ENCODE peak calls at places on chromosomes 13 and 19, in five cellular contexts. O is GM04504; A is HEK293T; V is pancreas; D is activated CD4-positive, alpha-beta T cell treated with anti-CD3 and anti-CD28 coated beads for 48 hours. C is an unnamed sample.

GRCh38 chr13:114107686-114108081 is 24.7 kb downstream of the RASA3 start:
- DNase-seq in O (no peak), A (no peak), V (no peak), D (no peak), C (no peak)

GRCh38 chr19:30344446-30345425 is 27.4 kb upstream of the ZNF536 start:
- DNase-seq in O (no peak), A (no peak), V (no peak), D (no peak), C (no peak)

GRCh38 chr13:41813426-41813825 is 147.5 kb downstream of the VWA8 start:
- DNase-seq in O (no peak), A (no peak), V (no peak), D (no peak), C (no peak)

GRCh38 chr19:4717191-4717965 is 6.3 kb downstream of the DPP9 start:
- DNase-seq in O (no peak), A (no peak), V (no peak), D (no peak), C (no peak)

GRCh38 chr13:112651750-112652511 is 37.9 kb upstream of the ATP11A start:
- DNase-seq in O (no peak), A (no peak), V (no peak), D (no peak), C (no peak)

GRCh38 chr19:47719047-47719885 is 6.0 kb downstream of the EHD2 start:
- DNase-seq in O (peak), A (no peak), V (peak), D (no peak), C (no peak)

GRCh38 chr13:98785405-98785804 is 32.9 kb upstream of the SLC15A1 start:
- DNase-seq in O (no peak), A (no peak), V (no peak), D (no peak), C (no peak)

GRCh38 chr19:29285878-29286277 is 72.9 kb upstream of the UQCRFS1 start:
- DNase-seq in O (no peak), A (peak), V (no peak), D (no peak), C (peak)

GRCh38 chr19:3670796-3671679 is 29.2 kb downstream of the PIP5K1C start:
- DNase-seq in O (peak), A (no peak), V (no peak), D (peak), C (no peak)

GRCh38 chr19:32677657-32678056 is 2.0 kb downstream of the RGS9BP start:
- DNase-seq in O (no peak), A (no peak), V (no peak), D (no peak), C (no peak)

GRCh38 chr13:42875448-42876269 is 94.3 kb downstream of the FAM216B start:
- DNase-seq in O (no peak), A (peak), V (no peak), D (no peak), C (peak)

GRCh38 chr19:55283548-55284393 is at the start of gene BRSK1:
- DNase-seq in O (peak), A (peak), V (no peak), D (peak), C (peak)

GRCh38 chr19:45477713-45478453 is 10.1 kb downstream of the FOSB start:
- DNase-seq in O (no peak), A (no peak), V (no peak), D (peak), C (no peak)

GRCh38 chr19:18848860-18849661 is 17.3 kb downstream of the UPF1 start:
- DNase-seq in O (peak), A (no peak), V (peak), D (peak), C (no peak)

GRCh38 chr13:62747152-62747551 is 1331.5 kb upstream of the PCDH20 start:
- DNase-seq in O (no peak), A (no peak), V (no peak), D (no peak), C (no peak)

GRCh38 chr19:41597600-41598041 is 21.7 kb downstream of the CEACAM21 start:
- DNase-seq in O (peak), A (peak), V (peak), D (peak), C (peak)

GRCh38 chr19:36986601-36987000 is 70.5 kb downstream of the ZNF568 start:
- DNase-seq in O (no peak), A (no peak), V (no peak), D (no peak), C (no peak)

GRCh38 chr13:51585696-51586095 is 1.4 kb downstream of the WDFY2 start:
- DNase-seq in O (peak), A (no peak), V (no peak), D (peak), C (no peak)

GRCh38 chr19:28319208-28319607 is 893.7 kb downstream of the UQCRFS1 start:
- DNase-seq in O (no peak), A (no peak), V (no peak), D (no peak), C (no peak)

GRCh38 chr19:35719402-35720162 is 1.8 kb downstream of the KMT2B start:
- DNase-seq in O (no peak), A (no peak), V (peak), D (no peak), C (no peak)

GRCh38 chr19:1026189-1027019 is at the start of gene CNN2:
- DNase-seq in O (no peak), A (peak), V (peak), D (peak), C (peak)

GRCh38 chr13:103698000-103698399 is 631.8 kb upstream of the SLC10A2 start:
- DNase-seq in O (no peak), A (no peak), V (no peak), D (no peak), C (no peak)

GRCh38 chr19:1112254-1113208 is 8.7 kb downstream of the GPX4 start:
- DNase-seq in O (no peak), A (no peak), V (no peak), D (no peak), C (no peak)

GRCh38 chr19:3233831-3234230 is 9.4 kb downstream of the CELF5 start:
- DNase-seq in O (no peak), A (no peak), V (no peak), D (no peak), C (no peak)

GRCh38 chr19:2490659-2491058 is 14.7 kb downstream of the GADD45B start:
- DNase-seq in O (no peak), A (no peak), V (no peak), D (no peak), C (no peak)

GRCh38 chr19:6213696-6214585 is 65.8 kb downstream of the MLLT1 start:
- DNase-seq in O (no peak), A (no peak), V (no peak), D (no peak), C (no peak)

GRCh38 chr13:56332671-56333070 is 808.0 kb upstream of the PRR20A start:
- DNase-seq in O (no peak), A (no peak), V (no peak), D (no peak), C (no peak)

GRCh38 chr19:45554481-45554880 is 30.1 kb downstream of the OPA3 start:
- DNase-seq in O (no peak), A (peak), V (no peak), D (no peak), C (no peak)

GRCh38 chr13:37868691-37869505 is 674 bp downstream of the TRPC4 start:
- DNase-seq in O (no peak), A (no peak), V (no peak), D (no peak), C (peak)

GRCh38 chr19:7597689-7598088 is 2.0 kb downstream of the CAMSAP3 start:
- DNase-seq in O (no peak), A (no peak), V (no peak), D (no peak), C (no peak)

GRCh38 chr19:40279761-40280607 is 5.2 kb downstream of the AKT2 start:
- DNase-seq in O (no peak), A (no peak), V (no peak), D (no peak), C (no peak)

GRCh38 chr19:30621326-30621920 is 249.2 kb downstream of the ZNF536 start:
- DNase-seq in O (no peak), A (no peak), V (no peak), D (no peak), C (no peak)

C was measured in neural crest cell.